ENCODE peak calls at places on chromosome 1, in ten cellular contexts. One of them, this sample, is unnamed.

GRCh38 chr1:5651964-5652751 is 340.1 kb downstream of the NPHP4 start:
- DNase-seq in epithelial cell of esophagus: peak
- DNase-seq in AG09309: no peak
- DNase-seq in K562: no peak
- DNase-seq in fibroblast of lung: no peak
- DNase-seq in body of pancreas: no peak
- DNase-seq in IMR-90: no peak
- DNase-seq in adrenal gland: peak
- DNase-seq in foreskin fibroblast: no peak
- DNase-seq in retinal pigment epithelial cell: no peak
- DNase-seq in this sample: no peak

GRCh38 chr1:107935396-107936064 is 29.4 kb downstream of the VAV3 start:
- DNase-seq in epithelial cell of esophagus: peak
- DNase-seq in AG09309: no peak
- DNase-seq in K562: no peak
- DNase-seq in fibroblast of lung: no peak
- DNase-seq in body of pancreas: no peak
- DNase-seq in IMR-90: no peak
- DNase-seq in adrenal gland: no peak
- DNase-seq in foreskin fibroblast: peak
- DNase-seq in retinal pigment epithelial cell: no peak
- DNase-seq in this sample: no peak

GRCh38 chr1:223771814-223772770 is 59.8 kb downstream of the CAPN2 start:
- DNase-seq in epithelial cell of esophagus: peak
- DNase-seq in AG09309: peak
- DNase-seq in K562: peak
- DNase-seq in fibroblast of lung: peak
- DNase-seq in body of pancreas: no peak
- DNase-seq in IMR-90: peak
- DNase-seq in adrenal gland: peak
- DNase-seq in foreskin fibroblast: peak
- DNase-seq in retinal pigment epithelial cell: peak
- DNase-seq in this sample: no peak

GRCh38 chr1:10897321-10897980 is 101.0 kb upstream of the CASZ1 start:
- DNase-seq in epithelial cell of esophagus: peak
- DNase-seq in AG09309: no peak
- DNase-seq in K562: no peak
- DNase-seq in fibroblast of lung: no peak
- DNase-seq in body of pancreas: no peak
- DNase-seq in IMR-90: no peak
- DNase-seq in adrenal gland: no peak
- DNase-seq in foreskin fibroblast: no peak
- DNase-seq in retinal pigment epithelial cell: no peak
- DNase-seq in this sample: no peak

GRCh38 chr1:31954607-31955283 is 16.6 kb upstream of the PTP4A2 start:
- DNase-seq in epithelial cell of esophagus: peak
- DNase-seq in AG09309: peak
- DNase-seq in K562: peak
- DNase-seq in fibroblast of lung: peak
- DNase-seq in body of pancreas: peak
- DNase-seq in IMR-90: peak
- DNase-seq in adrenal gland: peak
- DNase-seq in foreskin fibroblast: peak
- DNase-seq in retinal pigment epithelial cell: peak
- DNase-seq in this sample: no peak

GRCh38 chr1:199357591-199357990 is 669.9 kb upstream of the NR5A2 start:
- DNase-seq in epithelial cell of esophagus: no peak
- DNase-seq in AG09309: no peak
- DNase-seq in K562: no peak
- DNase-seq in fibroblast of lung: no peak
- DNase-seq in body of pancreas: no peak
- DNase-seq in IMR-90: no peak
- DNase-seq in adrenal gland: no peak
- DNase-seq in foreskin fibroblast: no peak
- DNase-seq in retinal pigment epithelial cell: no peak
- DNase-seq in this sample: no peak

GRCh38 chr1:23103001-23103879 is 65.4 kb downstream of the LUZP1 start:
- DNase-seq in epithelial cell of esophagus: peak
- DNase-seq in AG09309: no peak
- DNase-seq in K562: peak
- DNase-seq in fibroblast of lung: no peak
- DNase-seq in body of pancreas: no peak
- DNase-seq in IMR-90: peak
- DNase-seq in adrenal gland: no peak
- DNase-seq in foreskin fibroblast: no peak
- DNase-seq in retinal pigment epithelial cell: no peak
- DNase-seq in this sample: peak

GRCh38 chr1:208951908-208952307 is 631.6 kb upstream of the CAMK1G start:
- DNase-seq in epithelial cell of esophagus: no peak
- DNase-seq in AG09309: no peak
- DNase-seq in K562: no peak
- DNase-seq in fibroblast of lung: peak
- DNase-seq in body of pancreas: no peak
- DNase-seq in IMR-90: no peak
- DNase-seq in adrenal gland: no peak
- DNase-seq in foreskin fibroblast: peak
- DNase-seq in retinal pigment epithelial cell: no peak
- DNase-seq in this sample: no peak

GRCh38 chr1:3033795-3034100 is 12.5 kb downstream of the ACTRT2 start:
- DNase-seq in epithelial cell of esophagus: no peak
- DNase-seq in AG09309: no peak
- DNase-seq in K562: no peak
- DNase-seq in fibroblast of lung: no peak
- DNase-seq in body of pancreas: no peak
- DNase-seq in IMR-90: no peak
- DNase-seq in adrenal gland: no peak
- DNase-seq in foreskin fibroblast: no peak
- DNase-seq in retinal pigment epithelial cell: no peak
- DNase-seq in this sample: no peak

GRCh38 chr1:108079550-108079949 is 114.6 kb upstream of the VAV3 start:
- DNase-seq in epithelial cell of esophagus: no peak
- DNase-seq in AG09309: no peak
- DNase-seq in K562: peak
- DNase-seq in fibroblast of lung: no peak
- DNase-seq in body of pancreas: no peak
- DNase-seq in IMR-90: no peak
- DNase-seq in adrenal gland: no peak
- DNase-seq in foreskin fibroblast: no peak
- DNase-seq in retinal pigment epithelial cell: no peak
- DNase-seq in this sample: peak

GRCh38 chr1:243388276-243388675 is 132.4 kb downstream of the SDCCAG8 start:
- DNase-seq in epithelial cell of esophagus: no peak
- DNase-seq in AG09309: no peak
- DNase-seq in K562: no peak
- DNase-seq in fibroblast of lung: no peak
- DNase-seq in body of pancreas: no peak
- DNase-seq in IMR-90: no peak
- DNase-seq in adrenal gland: no peak
- DNase-seq in foreskin fibroblast: no peak
- DNase-seq in retinal pigment epithelial cell: no peak
- DNase-seq in this sample: no peak

GRCh38 chr1:67124455-67124854 is 10.3 kb downstream of the C1orf141 start:
- DNase-seq in epithelial cell of esophagus: no peak
- DNase-seq in AG09309: no peak
- DNase-seq in K562: no peak
- DNase-seq in fibroblast of lung: no peak
- DNase-seq in body of pancreas: no peak
- DNase-seq in IMR-90: no peak
- DNase-seq in adrenal gland: no peak
- DNase-seq in foreskin fibroblast: no peak
- DNase-seq in retinal pigment epithelial cell: no peak
- DNase-seq in this sample: no peak

GRCh38 chr1:3890389-3891328 is 9.4 kb downstream of the C1orf174 start:
- DNase-seq in epithelial cell of esophagus: no peak
- DNase-seq in AG09309: no peak
- DNase-seq in K562: no peak
- DNase-seq in fibroblast of lung: no peak
- DNase-seq in body of pancreas: no peak
- DNase-seq in IMR-90: no peak
- DNase-seq in adrenal gland: no peak
- DNase-seq in foreskin fibroblast: no peak
- DNase-seq in retinal pigment epithelial cell: no peak
- DNase-seq in this sample: no peak

GRCh38 chr1:84573967-84574842 is at the start of gene CTBS:
- DNase-seq in epithelial cell of esophagus: peak
- DNase-seq in AG09309: peak
- DNase-seq in K562: peak
- DNase-seq in fibroblast of lung: peak
- DNase-seq in body of pancreas: peak
- DNase-seq in IMR-90: peak
- DNase-seq in adrenal gland: peak
- DNase-seq in foreskin fibroblast: peak
- DNase-seq in retinal pigment epithelial cell: peak
- DNase-seq in this sample: peak

GRCh38 chr1:84570436-84571149 is 3.6 kb downstream of the CTBS start:
- DNase-seq in epithelial cell of esophagus: peak
- DNase-seq in AG09309: peak
- DNase-seq in K562: no peak
- DNase-seq in fibroblast of lung: peak
- DNase-seq in body of pancreas: no peak
- DNase-seq in IMR-90: peak
- DNase-seq in adrenal gland: no peak
- DNase-seq in foreskin fibroblast: peak
- DNase-seq in retinal pigment epithelial cell: no peak
- DNase-seq in this sample: no peak

GRCh38 chr1:84571150-84571535 is 3.1 kb downstream of the CTBS start:
- DNase-seq in epithelial cell of esophagus: peak
- DNase-seq in AG09309: no peak
- DNase-seq in K562: no peak
- DNase-seq in fibroblast of lung: no peak
- DNase-seq in body of pancreas: no peak
- DNase-seq in IMR-90: peak
- DNase-seq in adrenal gland: no peak
- DNase-seq in foreskin fibroblast: peak
- DNase-seq in retinal pigment epithelial cell: no peak
- DNase-seq in this sample: no peak

GRCh38 chr1:84573481-84573966 is 716 bp downstream of the CTBS start:
- DNase-seq in epithelial cell of esophagus: peak
- DNase-seq in AG09309: no peak
- DNase-seq in K562: no peak
- DNase-seq in fibroblast of lung: no peak
- DNase-seq in body of pancreas: no peak
- DNase-seq in IMR-90: no peak
- DNase-seq in adrenal gland: no peak
- DNase-seq in foreskin fibroblast: peak
- DNase-seq in retinal pigment epithelial cell: no peak
- DNase-seq in this sample: no peak

DNA sequence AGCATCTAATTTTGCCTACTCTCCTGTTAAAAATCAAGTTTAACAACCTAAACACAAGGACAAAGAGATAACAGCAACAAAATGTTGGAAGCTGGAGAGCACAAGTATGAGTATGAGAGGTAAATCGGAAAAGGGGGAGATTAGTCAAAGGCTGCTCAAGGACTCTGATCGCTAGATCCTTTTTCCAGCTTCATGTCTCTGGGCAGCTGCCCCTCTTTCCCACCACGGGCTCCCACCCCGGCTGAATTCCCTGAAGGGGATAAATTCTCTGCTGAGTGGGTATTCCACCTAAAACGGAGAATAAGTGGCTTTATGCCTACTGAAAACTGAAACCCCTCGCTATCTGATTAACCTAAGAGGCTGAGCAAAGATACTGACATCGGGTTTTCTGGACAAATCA is 696 bp upstream of the CTBS start:
- DNase-seq in epithelial cell of esophagus: no peak
- DNase-seq in AG09309: no peak
- DNase-seq in K562: no peak
- DNase-seq in fibroblast of lung: no peak
- DNase-seq in body of pancreas: no peak
- DNase-seq in IMR-90: no peak
- DNase-seq in adrenal gland: peak
- DNase-seq in foreskin fibroblast: no peak
- DNase-seq in retinal pigment epithelial cell: no peak
- DNase-seq in this sample: no peak
- H3K4me3 ChIP-seq in epithelial cell of esophagus: peak
- H3K4me3 ChIP-seq in AG09309: no peak
- H3K4me3 ChIP-seq in K562: peak
- H3K4me3 ChIP-seq in fibroblast of lung: peak
- H3K4me3 ChIP-seq in body of pancreas: peak
- H3K4me3 ChIP-seq in IMR-90: no peak
- H3K4me3 ChIP-seq in adrenal gland: peak
- H3K4me3 ChIP-seq in foreskin fibroblast: peak
- H3K4me3 ChIP-seq in retinal pigment epithelial cell: peak
- H3K4me3 ChIP-seq in this sample: peak

GRCh38 chr1:68228833-68229232 is 3.5 kb downstream of the WLS start:
- DNase-seq in epithelial cell of esophagus: no peak
- DNase-seq in AG09309: no peak
- DNase-seq in K562: no peak
- DNase-seq in fibroblast of lung: peak
- DNase-seq in body of pancreas: no peak
- DNase-seq in IMR-90: peak
- DNase-seq in adrenal gland: no peak
- DNase-seq in foreskin fibroblast: no peak
- DNase-seq in retinal pigment epithelial cell: no peak
- DNase-seq in this sample: no peak
- H3K4me3 ChIP-seq in epithelial cell of esophagus: peak
- H3K4me3 ChIP-seq in AG09309: no peak
- H3K4me3 ChIP-seq in K562: no peak
- H3K4me3 ChIP-seq in fibroblast of lung: peak
- H3K4me3 ChIP-seq in body of pancreas: no peak
- H3K4me3 ChIP-seq in IMR-90: peak
- H3K4me3 ChIP-seq in adrenal gland: no peak
- H3K4me3 ChIP-seq in foreskin fibroblast: no peak
- H3K4me3 ChIP-seq in retinal pigment epithelial cell: no peak
- H3K4me3 ChIP-seq in this sample: no peak

GRCh38 chr1:210464519-210465039 is 135.9 kb downstream of the HHAT start:
- DNase-seq in epithelial cell of esophagus: peak
- DNase-seq in AG09309: no peak
- DNase-seq in K562: no peak
- DNase-seq in fibroblast of lung: no peak
- DNase-seq in body of pancreas: no peak
- DNase-seq in IMR-90: peak
- DNase-seq in adrenal gland: peak
- DNase-seq in foreskin fibroblast: peak
- DNase-seq in retinal pigment epithelial cell: no peak
- DNase-seq in this sample: no peak
- H3K4me3 ChIP-seq in epithelial cell of esophagus: no peak
- H3K4me3 ChIP-seq in AG09309: no peak
- H3K4me3 ChIP-seq in K562: no peak
- H3K4me3 ChIP-seq in fibroblast of lung: no peak
- H3K4me3 ChIP-seq in body of pancreas: no peak
- H3K4me3 ChIP-seq in IMR-90: no peak
- H3K4me3 ChIP-seq in adrenal gland: no peak
- H3K4me3 ChIP-seq in foreskin fibroblast: no peak
- H3K4me3 ChIP-seq in retinal pigment epithelial cell: no peak
- H3K4me3 ChIP-seq in this sample: no peak

DNA sequence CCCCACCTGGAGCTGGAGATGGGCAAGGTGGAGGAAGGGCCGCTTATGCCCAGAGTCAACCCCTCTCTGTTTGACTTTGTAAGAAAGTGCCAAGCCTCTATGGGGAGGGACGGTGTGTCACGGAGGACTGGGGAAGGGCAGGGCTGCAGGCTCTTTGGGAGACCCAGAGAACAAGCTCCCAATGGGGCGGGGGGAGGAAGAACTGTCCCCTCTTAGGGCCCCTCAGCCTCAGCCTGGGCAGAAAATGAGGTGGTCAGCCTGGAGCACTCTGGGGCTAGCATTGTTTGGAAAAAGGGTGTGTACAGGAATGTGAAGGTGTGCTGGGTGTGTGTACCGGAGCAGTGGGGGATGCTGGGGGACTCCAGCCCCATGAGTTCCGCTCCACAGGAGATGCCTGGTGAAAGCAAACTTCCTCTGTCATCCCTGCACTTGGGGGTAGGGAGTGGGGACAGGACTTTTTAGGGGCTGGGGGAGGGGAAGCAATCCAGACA is 1.2 kb upstream of the INAVA start:
- DNase-seq in epithelial cell of esophagus: peak
- DNase-seq in AG09309: no peak
- DNase-seq in K562: no peak
- DNase-seq in fibroblast of lung: no peak
- DNase-seq in body of pancreas: no peak
- DNase-seq in IMR-90: no peak
- DNase-seq in adrenal gland: no peak
- DNase-seq in foreskin fibroblast: no peak
- DNase-seq in retinal pigment epithelial cell: no peak
- DNase-seq in this sample: no peak
- H3K4me3 ChIP-seq in epithelial cell of esophagus: no peak
- H3K4me3 ChIP-seq in AG09309: no peak
- H3K4me3 ChIP-seq in K562: no peak
- H3K4me3 ChIP-seq in fibroblast of lung: no peak
- H3K4me3 ChIP-seq in body of pancreas: no peak
- H3K4me3 ChIP-seq in IMR-90: no peak
- H3K4me3 ChIP-seq in adrenal gland: no peak
- H3K4me3 ChIP-seq in foreskin fibroblast: no peak
- H3K4me3 ChIP-seq in retinal pigment epithelial cell: no peak
- H3K4me3 ChIP-seq in this sample: no peak

This sample was measured in CD4-positive, CD25-positive, alpha-beta regulatory T cell.